ENCODE peak calls at places on chromosomes 3 and 15, in ten cellular contexts. E is astrocyte of the spinal cord; L is AG09319; F is effector memory CD4-positive, alpha-beta T cell; N is nucleus accumbens; I is GM23248; J is fibroblast of mammary gland; S is cardiac muscle cell; A is AG10803; Z is mesothelial cell of epicardium. B is an unnamed sample.

GRCh38 chr15:34514251-34514760 is 69.1 kb downstream of the GOLGA8B start:
- DNase-seq in Z (no peak), J (no peak), N (no peak), S (peak; percentile 56), E (peak; percentile 22), F (no peak), A (peak; percentile 15), I (peak; percentile 58), L (no peak), B (no peak)

GRCh38 chr3:152595975-152596832 is 238.7 kb upstream of the P2RY1 start:
- DNase-seq in A (peak; percentile 87), L (no peak), I (peak; percentile 68), N (no peak), S (peak; percentile 19), E (peak; percentile 93), F (no peak), Z (no peak), J (peak; percentile 95), B (peak; percentile 78)

GRCh38 chr15:53437985-53438841 is 321.2 kb downstream of the WDR72 start:
- DNase-seq in N (no peak), Z (no peak), A (no peak), L (no peak), I (no peak), S (no peak), F (no peak), E (no peak), J (no peak), B (no peak)

GRCh38 chr15:43318990-43319771 is 11.2 kb downstream of the LCMT2 start:
- DNase-seq in F (no peak), N (no peak), A (no peak), J (no peak), S (no peak), I (no peak), E (no peak), Z (no peak), L (no peak), B (no peak)

GRCh38 chr15:39594056-39594763 is 13.3 kb downstream of the THBS1 start:
- DNase-seq in N (no peak), I (peak; percentile 41), S (no peak), A (peak; percentile 83), J (peak; percentile 20), E (peak; percentile 15), F (peak; percentile 12), Z (no peak), L (peak; percentile 35), B (no peak)

GRCh38 chr3:117666827-117667226 is 957.2 kb downstream of the TUSC7 start:
- DNase-seq in Z (no peak), N (no peak), S (no peak), L (no peak), J (no peak), F (no peak), I (no peak), A (no peak), E (no peak), B (no peak)

GRCh38 chr15:25171111-25171811 is 216.5 kb downstream of the SNRPN start:
- DNase-seq in N (no peak), A (no peak), J (no peak), E (no peak), L (no peak), S (no peak), Z (peak; percentile 12), I (no peak), F (no peak), B (no peak)

GRCh38 chr15:52481915-52482314 is 46.8 kb downstream of the MYO5A start:
- DNase-seq in Z (no peak), S (no peak), F (peak; percentile 48), E (peak; percentile 93), J (peak; percentile 84), I (peak; percentile 83), N (no peak), A (peak; percentile 80), L (no peak), B (peak; percentile 85)

GRCh38 chr3:195069501-195070251 is 201.3 kb downstream of the XXYLT1 start:
- DNase-seq in J (no peak), I (no peak), A (no peak), N (no peak), Z (no peak), S (no peak), E (no peak), L (no peak), F (no peak), B (no peak)

GRCh38 chr3:194657439-194657838 is 14.6 kb downstream of the LSG1 start:
- DNase-seq in N (no peak), J (no peak), L (no peak), Z (no peak), I (no peak), F (no peak), S (no peak), A (no peak), E (no peak), B (no peak)

GRCh38 chr15:84142888-84143337 is 92.7 kb upstream of the GOLGA6L4 start:
- DNase-seq in S (peak; percentile 89), Z (peak; percentile 53), F (peak; percentile 39), J (peak; percentile 78), E (peak; percentile 75), A (peak; percentile 76), N (peak; percentile 32), I (peak; percentile 83), L (peak; percentile 54), B (peak; percentile 72)

GRCh38 chr15:90306560-90306959 is 41.1 kb downstream of the NGRN start:
- DNase-seq in L (no peak), A (no peak), S (no peak), Z (no peak), N (no peak), E (no peak), I (no peak), J (no peak), F (no peak), B (peak; percentile 39)

GRCh38 chr15:45203182-45203581 is 15.4 kb upstream of the SHF start:
- DNase-seq in L (no peak), Z (no peak), F (no peak), S (no peak), N (no peak), E (no peak), I (no peak), J (peak; percentile 22), A (no peak), B (no peak)

GRCh38 chr3:66496731-66497130 is 4.1 kb downstream of the LRIG1 start:
- DNase-seq in L (no peak), S (no peak), I (no peak), J (no peak), A (no peak), Z (no peak), N (no peak), F (no peak), E (no peak), B (no peak)

GRCh38 chr3:181723568-181724431 is 12.1 kb downstream of the SOX2 start:
- DNase-seq in J (no peak), S (no peak), I (no peak), E (peak; percentile 48), L (no peak), Z (no peak), N (peak; percentile 60), A (no peak), F (no peak), B (no peak)

GRCh38 chr3:13866406-13866965 is 13.4 kb downstream of the WNT7A start:
- DNase-seq in A (no peak), S (no peak), E (peak; percentile 5), F (peak; percentile 65), I (no peak), L (no peak), J (no peak), Z (no peak), N (no peak), B (no peak)

GRCh38 chr3:171454026-171454425 is 6.2 kb downstream of the TNIK start:
- DNase-seq in F (no peak), E (no peak), A (no peak), N (no peak), Z (no peak), I (no peak), L (no peak), S (no peak), J (no peak), B (no peak)

GRCh38 chr15:88908123-88908522 is 5.1 kb downstream of the MFGE8 start:
- DNase-seq in L (no peak), N (no peak), S (no peak), I (no peak), E (no peak), J (no peak), Z (no peak), F (no peak), A (no peak), B (no peak)

GRCh38 chr15:52493968-52494367 is 34.7 kb downstream of the MYO5A start:
- DNase-seq in J (peak; percentile 42), Z (no peak), E (no peak), F (no peak), I (peak; percentile 26), N (no peak), S (no peak), A (no peak), L (no peak), B (no peak)

GRCh38 chr3:174116421-174116820 is 718.9 kb downstream of the NLGN1 start:
- DNase-seq in N (no peak), Z (no peak), S (no peak), F (no peak), J (no peak), L (no peak), A (no peak), I (peak; percentile 12), E (no peak), B (no peak)

GRCh38 chr3:175914785-175915184 is 1055.7 kb downstream of the NAALADL2 start:
- DNase-seq in S (no peak), N (no peak), F (no peak), I (peak; percentile 12), A (no peak), L (no peak), Z (no peak), J (peak; percentile 16), E (no peak), B (no peak)

GRCh38 chr15:87572381-87572780 is 684.2 kb downstream of the NTRK3 start:
- DNase-seq in A (no peak), L (no peak), F (no peak), S (peak; percentile 8), J (no peak), I (no peak), N (no peak), E (no peak), Z (no peak), B (no peak)

GRCh38 chr3:72681598-72681997 is 166.6 kb downstream of the SHQ1 start:
- DNase-seq in J (no peak), S (no peak), E (no peak), F (no peak), Z (no peak), L (no peak), A (no peak), I (no peak), N (no peak), B (no peak)

GRCh38 chr3:49028673-49029562 is at the start of gene IMPDH2:
- DNase-seq in J (peak; percentile 88), Z (peak; percentile 86), I (peak; percentile 98), E (peak; percentile 93), F (peak; percentile 86), N (peak; percentile 86), S (peak; percentile 96), L (peak; percentile 81), A (peak; percentile 90), B (peak; percentile 76)

GRCh38 chr3:33202581-33203457 is 15.8 kb downstream of the SUSD5 start:
- DNase-seq in Z (no peak), A (no peak), S (no peak), E (peak; percentile 58), F (no peak), N (no peak), L (no peak), I (no peak), J (no peak), B (no peak)

GRCh38 chr3:170081079-170081741 is 43.4 kb downstream of the GPR160 start:
- DNase-seq in J (peak; percentile 37), Z (no peak), L (peak; percentile 18), E (peak; percentile 19), A (peak; percentile 84), N (no peak), S (no peak), F (no peak), I (peak; percentile 49), B (no peak)

GRCh38 chr3:170040283-170040907 is 2.6 kb downstream of the GPR160 start:
- DNase-seq in E (no peak), I (no peak), S (no peak), A (no peak), Z (no peak), L (no peak), F (no peak), N (no peak), J (no peak), B (no peak)

GRCh38 chr3:189229421-189229820 is 57.6 kb downstream of the TPRG1 start:
- DNase-seq in A (no peak), I (no peak), E (no peak), L (no peak), Z (no peak), S (no peak), N (no peak), F (no peak), J (no peak), B (no peak)

B was measured in GM12864.